ENCODE peak calls at places on chromosomes 11 and 22, in four cellular contexts. G, B, W and D are unnamed samples.

GRCh38 chr11:35794850-35795249 is 132.3 kb downstream of the TRIM44 start:
- DNase-seq in G (no peak), B (no peak), W (no peak), D (no peak)

GRCh38 chr22:23772315-23773246 is at the start of gene MMP11:
- DNase-seq in B (peak; percentile 47), G (peak; percentile 50), W (peak; percentile 74), D (no peak)

GRCh38 chr11:19524171-19524671 is 188.4 kb upstream of the NAV2 start:
- DNase-seq in B (no peak), W (no peak), G (no peak), D (no peak)

GRCh38 chr11:104200688-104201087 is 36.7 kb upstream of the PDGFD start:
- DNase-seq in W (no peak), B (no peak), G (no peak), D (no peak)

GRCh38 chr22:25700996-25701815 is 40.8 kb upstream of the MYO18B start:
- DNase-seq in W (peak; percentile 80), G (peak; percentile 9), B (no peak), D (no peak)

GRCh38 chr11:35911616-35912165 is 32.2 kb upstream of the LDLRAD3 start:
- DNase-seq in B (no peak), G (no peak), W (no peak), D (no peak)

GRCh38 chr11:46665356-46665755 is 35.1 kb downstream of the ARHGAP1 start:
- DNase-seq in B (no peak), G (no peak), W (no peak), D (no peak)

GRCh38 chr11:31874631-31875191 is 63.6 kb upstream of the PAX6 start:
- DNase-seq in G (no peak), B (no peak), W (no peak), D (no peak)

GRCh38 chr11:8318536-8318935 is 54.9 kb upstream of the LMO1 start:
- DNase-seq in W (no peak), B (no peak), G (no peak), D (no peak)

GRCh38 chr11:104546486-104546885 is 351.8 kb downstream of the CASP12 start:
- DNase-seq in G (no peak), W (no peak), B (no peak), D (peak; percentile 50)

GRCh38 chr11:1923201-1923956 is 3.9 kb downstream of the TNNT3 start:
- DNase-seq in W (no peak), B (no peak), G (no peak), D (no peak)

GRCh38 chr11:85941380-85941973 is 86.3 kb downstream of the CCDC83 start:
- DNase-seq in B (no peak), W (no peak), G (no peak), D (peak; percentile 12)

GRCh38 chr11:118176400-118177134 is at the start of gene SCN2B:
- DNase-seq in B (no peak), G (no peak), W (no peak), D (no peak)

GRCh38 chr11:11706022-11706421 is 84.2 kb upstream of the GALNT18 start:
- DNase-seq in B (no peak), G (no peak), W (no peak), D (no peak)

GRCh38 chr11:61797263-61797944 is 4.7 kb downstream of the FEN1 start:
- DNase-seq in W (peak; percentile 82), G (peak; percentile 74), B (peak; percentile 72), D (peak; percentile 43)

GRCh38 chr11:107697291-107697690 is 14.6 kb downstream of the SLN start:
- DNase-seq in B (no peak), W (no peak), G (no peak), D (no peak)

GRCh38 chr22:45996241-45997076 is 19.5 kb upstream of the WNT7B start:
- DNase-seq in W (peak; percentile 86), G (no peak), B (no peak), D (peak; percentile 66)

GRCh38 chr11:6611092-6612007 is 666 bp downstream of the TAF10 start:
- DNase-seq in B (no peak), W (no peak), G (peak; percentile 46), D (no peak)

GRCh38 chr11:15665368-15665871 is 550.7 kb downstream of the INSC start:
- DNase-seq in W (no peak), G (no peak), B (no peak), D (no peak)

GRCh38 chr22:19819911-19820879 is 34.5 kb downstream of the GNB1L start:
- DNase-seq in G (peak; percentile 2), W (no peak), B (no peak), D (no peak)

GRCh38 chr11:126584028-126584427 is 228.5 kb downstream of the ST3GAL4 start:
- DNase-seq in W (no peak), G (no peak), B (no peak), D (no peak)

GRCh38 chr22:43829904-43830851 is 18.1 kb upstream of the EFCAB6 start:
- DNase-seq in B (no peak), W (peak; percentile 93), G (no peak), D (no peak)

GRCh38 chr11:86726118-86726748 is 53.8 kb upstream of the ME3 start:
- DNase-seq in B (no peak), W (no peak), G (no peak), D (peak; percentile 85)

GRCh38 chr11:120134106-120134930 is 3.6 kb downstream of the TRIM29 start:
- DNase-seq in G (no peak), W (no peak), B (no peak), D (no peak)

GRCh38 chr11:75801362-75802021 is 13.5 kb upstream of the UVRAG start:
- DNase-seq in W (peak; percentile 66), B (no peak), G (peak; percentile 26), D (no peak)

GRCh38 chr11:67392182-67392715 is 463 bp downstream of the RAD9A start:
- DNase-seq in B (no peak), W (no peak), G (no peak), D (no peak)

GRCh38 chr11:87033561-87033960 is 4.2 kb upstream of the TMEM135 start:
- DNase-seq in W (no peak), G (no peak), B (no peak), D (no peak)

GRCh38 chr22:50706481-50707125 is 31.4 kb upstream of the ACR start:
- DNase-seq in B (no peak), G (no peak), W (peak; percentile 4), D (no peak)

GRCh38 chr11:34523053-34523452 is 9.5 kb upstream of the ELF5 start:
- DNase-seq in G (no peak), W (no peak), B (no peak), D (no peak)

GRCh38 chr22:33726294-33726711 is 194.0 kb downstream of the LARGE1 start:
- DNase-seq in B (no peak), W (peak; percentile 32), G (no peak), D (no peak)

GRCh38 chr11:2390871-2391662 is 9.5 kb upstream of the TSSC4 start:
- DNase-seq in B (no peak), W (peak; percentile 62), G (peak; percentile 27), D (peak; percentile 69)

GRCh38 chr11:130999086-130999485 is 82.8 kb upstream of the SNX19 start:
- DNase-seq in B (no peak), W (no peak), G (no peak), D (no peak)

GRCh38 chr11:31240340-31240904 is 129.1 kb downstream of the DCDC1 start:
- DNase-seq in G (peak; percentile 29), W (no peak), B (peak; percentile 13), D (peak; percentile 25)

GRCh38 chr22:30861688-30862552 is 106.7 kb downstream of the MORC2 start:
- DNase-seq in B (no peak), G (no peak), W (no peak), D (no peak)

GRCh38 chr22:36738416-36739020 is 35.0 kb upstream of the CACNG2 start:
- DNase-seq in B (no peak), G (no peak), W (no peak), D (no peak)

GRCh38 chr22:17431179-17431578 is 61.9 kb downstream of the CECR2 start:
- DNase-seq in G (no peak), W (no peak), B (no peak), D (no peak)

GRCh38 chr11:86741489-86742435 is 58.6 kb upstream of the PRSS23 start:
- DNase-seq in G (no peak), B (no peak), W (no peak), D (peak; percentile 75)

DNA sequence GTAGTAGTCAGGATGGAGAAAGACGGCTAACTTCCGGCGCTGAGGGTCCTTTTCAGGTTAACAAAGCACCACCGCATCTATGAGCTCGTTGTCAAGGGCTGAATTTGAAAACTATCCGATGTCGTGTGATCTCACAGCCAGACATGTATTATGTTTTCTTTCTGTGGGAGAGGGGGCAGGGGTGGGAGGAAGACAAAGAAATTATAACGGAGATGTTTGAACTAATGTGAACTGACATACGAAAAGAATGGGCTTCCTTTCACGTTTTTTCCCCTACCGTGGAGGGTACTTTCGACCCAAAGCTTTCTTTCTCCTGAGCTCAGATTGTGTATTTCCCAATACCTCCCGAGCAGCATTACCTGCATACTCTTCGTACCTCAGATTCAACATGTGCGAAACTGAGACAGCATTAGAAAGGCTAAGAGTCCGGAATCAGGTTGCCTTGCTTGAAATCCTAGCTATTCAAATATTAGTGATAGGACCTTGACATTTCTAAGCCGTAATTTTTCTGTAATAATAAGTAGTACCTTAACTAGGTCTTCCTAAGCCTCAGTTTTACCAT is 696 bp upstream of the PAK1 start:
- DNase-seq in W (no peak), G (no peak), B (no peak), D (no peak)
- H3K4me3 ChIP-seq in W (peak overlapping the region; percentile 66), G (peak overlapping the region; percentile 27), B (peak overlapping the region; percentile 48), D (peak overlapping the region; percentile 79)

GRCh38 chr11:124719534-124719933 is 20.2 kb upstream of the NRGN start:
- DNase-seq in B (no peak), G (no peak), W (no peak), D (no peak)

GRCh38 chr11:124718801-124719200 is 20.9 kb upstream of the NRGN start:
- DNase-seq in B (no peak), W (no peak), G (no peak), D (no peak)

GRCh38 chr11:124717786-124718634 is 21.7 kb upstream of the NRGN start:
- DNase-seq in B (no peak), G (peak; percentile 62), W (peak; percentile 73), D (no peak)

GRCh38 chr11:124716596-124716995 is 23.1 kb upstream of the NRGN start:
- DNase-seq in W (no peak), B (no peak), G (no peak), D (no peak)

DNA sequence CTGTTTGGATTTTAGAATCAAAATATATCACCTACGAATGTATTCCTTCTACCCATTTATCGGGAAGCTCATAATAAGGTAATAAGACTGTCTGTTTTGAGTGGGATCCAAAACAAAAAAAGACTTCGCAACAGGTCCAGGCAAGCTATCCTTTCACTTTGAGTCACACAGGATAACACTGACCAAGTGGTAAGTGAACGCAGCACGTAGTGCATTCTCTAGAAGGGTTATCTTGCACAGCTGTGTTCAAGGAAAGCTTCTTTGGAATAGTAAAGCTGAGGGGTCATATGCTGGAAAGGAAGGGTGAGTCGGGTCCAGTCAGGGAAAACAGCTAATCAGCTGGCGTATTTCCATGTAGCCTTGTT is 22.3 kb upstream of the NRGN start:
- DNase-seq in G (no peak), W (no peak), B (no peak), D (no peak)
- H3K27me3 ChIP-seq in G (peaks cover 64% of the 10 kb centered on the region), W (peaks cover 43% of the 10 kb centered on the region), B (peaks cover 35% of the 10 kb centered on the region), D (peaks cover 37% of the 10 kb centered on the region)

GRCh38 chr11:69639843-69640242 is 1.1 kb upstream of the CCND1 start:
- DNase-seq in G (no peak), W (no peak), B (no peak), D (no peak)
- H3K4me3 ChIP-seq in G (no peak overlapping the region), W (peak overlapping the region; percentile 96), B (no peak overlapping the region), D (peak overlapping the region; percentile 70)

DNA sequence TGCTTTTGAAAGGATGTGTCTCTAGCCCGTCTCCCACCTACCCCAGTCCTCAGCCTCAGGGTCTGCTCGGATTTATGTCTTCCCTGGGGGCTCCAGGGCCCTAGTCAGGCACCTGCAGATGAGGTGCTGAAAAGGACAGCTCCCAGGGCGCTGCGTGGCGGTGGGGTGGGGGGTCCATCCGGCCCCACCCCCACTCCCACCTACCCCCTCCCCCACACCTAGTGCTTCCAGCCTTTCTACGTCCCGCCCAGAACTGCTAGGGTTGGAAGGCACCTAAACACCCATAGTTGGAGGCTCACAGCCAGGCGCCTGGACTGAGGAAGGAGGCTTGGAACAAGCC is 1.4 kb upstream of the ROBO3 start:
- DNase-seq in W (no peak), B (no peak), G (peak; percentile 11), D (no peak)
- H3K27me3 ChIP-seq in W (peaks cover 98% of the 10 kb centered on the region), B (peaks cover 47% of the 10 kb centered on the region), G (peaks cover 2% of the 10 kb centered on the region), D (peaks cover 81% of the 10 kb centered on the region)